ENCODE peak calls at places on chromosomes 7 and 10, in ten cellular contexts. One of them, this sample, is unnamed.

GRCh38 chr7:94908204-94909022 is 1.0 kb downstream of the PPP1R9A start:
- DNase-seq in AG08396: peak; percentile 21
- DNase-seq in astrocyte: peak; percentile 8
- DNase-seq in hepatic stellate cell: no peak
- DNase-seq in NCI-H2029 treated with DMSO at 0.1 percent for 48 hours: peak; percentile 71
- DNase-seq in esophagus muscularis mucosa: no peak
- DNase-seq in AG09309: no peak
- DNase-seq in nephron progenitor cell: peak; percentile 68
- DNase-seq in naive thymus-derived CD8-positive, alpha-beta T cell: no peak
- DNase-seq in GM19239: no peak
- DNase-seq in this sample: peak; percentile 21

GRCh38 chr10:120108941-120109340 is 216.4 kb downstream of the SEC23IP start:
- DNase-seq in AG09309: no peak
- DNase-seq in esophagus muscularis mucosa: no peak
- DNase-seq in astrocyte: no peak
- DNase-seq in nephron progenitor cell: no peak
- DNase-seq in hepatic stellate cell: no peak
- DNase-seq in AG08396: no peak
- DNase-seq in GM19239: no peak
- DNase-seq in NCI-H2029 treated with DMSO at 0.1 percent for 48 hours: no peak
- DNase-seq in naive thymus-derived CD8-positive, alpha-beta T cell: no peak
- DNase-seq in this sample: no peak

GRCh38 chr7:44962483-44963251 is 16.1 kb downstream of the MYO1G start:
- DNase-seq in esophagus muscularis mucosa: no peak
- DNase-seq in NCI-H2029 treated with DMSO at 0.1 percent for 48 hours: no peak
- DNase-seq in hepatic stellate cell: peak; percentile 75
- DNase-seq in AG08396: peak; percentile 81
- DNase-seq in AG09309: no peak
- DNase-seq in naive thymus-derived CD8-positive, alpha-beta T cell: no peak
- DNase-seq in astrocyte: peak; percentile 19
- DNase-seq in GM19239: no peak
- DNase-seq in nephron progenitor cell: peak; percentile 41
- DNase-seq in this sample: peak; percentile 76

GRCh38 chr10:128721851-128722250 is 595.6 kb upstream of the MKI67 start:
- DNase-seq in AG09309: no peak
- DNase-seq in NCI-H2029 treated with DMSO at 0.1 percent for 48 hours: peak; percentile 41
- DNase-seq in esophagus muscularis mucosa: no peak
- DNase-seq in AG08396: no peak
- DNase-seq in nephron progenitor cell: no peak
- DNase-seq in astrocyte: no peak
- DNase-seq in hepatic stellate cell: no peak
- DNase-seq in naive thymus-derived CD8-positive, alpha-beta T cell: no peak
- DNase-seq in GM19239: no peak
- DNase-seq in this sample: no peak

GRCh38 chr7:124101173-124101768 is 68.4 kb upstream of the TMEM229A start:
- DNase-seq in hepatic stellate cell: peak; percentile 8
- DNase-seq in esophagus muscularis mucosa: no peak
- DNase-seq in AG08396: peak; percentile 8
- DNase-seq in NCI-H2029 treated with DMSO at 0.1 percent for 48 hours: peak; percentile 17
- DNase-seq in astrocyte: no peak
- DNase-seq in AG09309: no peak
- DNase-seq in naive thymus-derived CD8-positive, alpha-beta T cell: no peak
- DNase-seq in nephron progenitor cell: no peak
- DNase-seq in GM19239: no peak
- DNase-seq in this sample: no peak

GRCh38 chr7:108051449-108051848 is 48.5 kb upstream of the LAMB1 start:
- DNase-seq in nephron progenitor cell: no peak
- DNase-seq in naive thymus-derived CD8-positive, alpha-beta T cell: no peak
- DNase-seq in AG08396: no peak
- DNase-seq in AG09309: no peak
- DNase-seq in hepatic stellate cell: peak; percentile 19
- DNase-seq in GM19239: no peak
- DNase-seq in NCI-H2029 treated with DMSO at 0.1 percent for 48 hours: no peak
- DNase-seq in esophagus muscularis mucosa: no peak
- DNase-seq in astrocyte: peak; percentile 16
- DNase-seq in this sample: no peak

GRCh38 chr7:138459300-138460175 is 521 bp upstream of the TRIM24 start:
- DNase-seq in naive thymus-derived CD8-positive, alpha-beta T cell: peak; percentile 95
- DNase-seq in GM19239: peak; percentile 83
- DNase-seq in esophagus muscularis mucosa: peak; percentile 100
- DNase-seq in hepatic stellate cell: peak; percentile 97
- DNase-seq in NCI-H2029 treated with DMSO at 0.1 percent for 48 hours: peak; percentile 97
- DNase-seq in AG08396: peak; percentile 98
- DNase-seq in AG09309: no peak
- DNase-seq in astrocyte: no peak
- DNase-seq in nephron progenitor cell: peak; percentile 98
- DNase-seq in this sample: peak; percentile 98

GRCh38 chr7:44220046-44220720 is 19.4 kb downstream of the YKT6 start:
- DNase-seq in naive thymus-derived CD8-positive, alpha-beta T cell: no peak
- DNase-seq in esophagus muscularis mucosa: no peak
- DNase-seq in astrocyte: no peak
- DNase-seq in AG09309: no peak
- DNase-seq in hepatic stellate cell: no peak
- DNase-seq in nephron progenitor cell: peak; percentile 14
- DNase-seq in AG08396: no peak
- DNase-seq in NCI-H2029 treated with DMSO at 0.1 percent for 48 hours: no peak
- DNase-seq in GM19239: no peak
- DNase-seq in this sample: no peak

GRCh38 chr7:123460616-123461015 is 73.8 kb downstream of the IQUB start:
- DNase-seq in nephron progenitor cell: no peak
- DNase-seq in AG08396: no peak
- DNase-seq in hepatic stellate cell: peak; percentile 18
- DNase-seq in GM19239: no peak
- DNase-seq in astrocyte: peak; percentile 91
- DNase-seq in NCI-H2029 treated with DMSO at 0.1 percent for 48 hours: no peak
- DNase-seq in naive thymus-derived CD8-positive, alpha-beta T cell: no peak
- DNase-seq in AG09309: no peak
- DNase-seq in esophagus muscularis mucosa: no peak
- DNase-seq in this sample: no peak

GRCh38 chr10:50394832-50395231 is 143.5 kb upstream of the ASAH2 start:
- DNase-seq in nephron progenitor cell: no peak
- DNase-seq in NCI-H2029 treated with DMSO at 0.1 percent for 48 hours: no peak
- DNase-seq in naive thymus-derived CD8-positive, alpha-beta T cell: no peak
- DNase-seq in GM19239: no peak
- DNase-seq in esophagus muscularis mucosa: no peak
- DNase-seq in hepatic stellate cell: no peak
- DNase-seq in AG09309: no peak
- DNase-seq in astrocyte: no peak
- DNase-seq in AG08396: no peak
- DNase-seq in this sample: no peak

GRCh38 chr10:69953851-69954250 is 98.8 kb upstream of the MACROH2A2 start:
- DNase-seq in esophagus muscularis mucosa: no peak
- DNase-seq in AG08396: no peak
- DNase-seq in GM19239: no peak
- DNase-seq in nephron progenitor cell: no peak
- DNase-seq in NCI-H2029 treated with DMSO at 0.1 percent for 48 hours: no peak
- DNase-seq in naive thymus-derived CD8-positive, alpha-beta T cell: no peak
- DNase-seq in AG09309: no peak
- DNase-seq in astrocyte: no peak
- DNase-seq in hepatic stellate cell: no peak
- DNase-seq in this sample: no peak

GRCh38 chr10:101893510-101894120 is 50.0 kb upstream of the KCNIP2 start:
- DNase-seq in AG09309: no peak
- DNase-seq in nephron progenitor cell: no peak
- DNase-seq in naive thymus-derived CD8-positive, alpha-beta T cell: no peak
- DNase-seq in NCI-H2029 treated with DMSO at 0.1 percent for 48 hours: no peak
- DNase-seq in hepatic stellate cell: no peak
- DNase-seq in AG08396: no peak
- DNase-seq in astrocyte: no peak
- DNase-seq in esophagus muscularis mucosa: no peak
- DNase-seq in GM19239: no peak
- DNase-seq in this sample: no peak

GRCh38 chr10:66209025-66209424 is 716.8 kb upstream of the LRRTM3 start:
- DNase-seq in AG08396: no peak
- DNase-seq in esophagus muscularis mucosa: no peak
- DNase-seq in nephron progenitor cell: no peak
- DNase-seq in NCI-H2029 treated with DMSO at 0.1 percent for 48 hours: no peak
- DNase-seq in hepatic stellate cell: no peak
- DNase-seq in GM19239: no peak
- DNase-seq in naive thymus-derived CD8-positive, alpha-beta T cell: no peak
- DNase-seq in astrocyte: peak; percentile 4
- DNase-seq in AG09309: no peak
- DNase-seq in this sample: no peak

This sample was measured in AG20443.